ENCODE peak calls at places on chromosomes 5 and 9, in ten cellular contexts. F, Y, O, Z, X, C, G, S, L and A are unnamed samples.

GRCh38 chr9:133932633-133933032 is 59.5 kb downstream of the VAV2 start:
- DNase-seq in F (no peak), Y (no peak), O (no peak), Z (no peak), X (no peak), C (no peak), G (no peak), S (no peak), L (no peak), A (no peak)

GRCh38 chr5:6424700-6425099 is 24.0 kb upstream of the UBE2QL1 start:
- DNase-seq in F (no peak), Y (no peak), O (no peak), Z (no peak), X (no peak), C (no peak), G (no peak), S (no peak), L (no peak), A (no peak)

GRCh38 chr5:170151105-170151831 is 45.6 kb downstream of the FOXI1 start:
- DNase-seq in F (no peak), Y (no peak), O (no peak), Z (peak; percentile 84), X (no peak), C (no peak), G (no peak), S (no peak), L (peak; percentile 98), A (peak; percentile 68)

GRCh38 chr5:150167163-150167798 is 703 bp downstream of the CDX1 start:
- DNase-seq in F (no peak), Y (no peak), O (no peak), Z (no peak), X (no peak), C (no peak), G (no peak), S (no peak), L (no peak), A (no peak)

GRCh38 chr9:134936021-134936761 is 18.5 kb upstream of the FCN1 start:
- DNase-seq in F (no peak), Y (no peak), O (no peak), Z (no peak), X (no peak), C (no peak), G (no peak), S (no peak), L (no peak), A (no peak)

GRCh38 chr9:100595391-100596199 is 17.7 kb downstream of the CAVIN4 start:
- DNase-seq in F (peak; percentile 59), Y (peak; percentile 35), O (peak; percentile 21), Z (peak; percentile 61), X (no peak), C (no peak), G (no peak), S (no peak), L (peak; percentile 64), A (no peak)

GRCh38 chr5:82182662-82183061 is 95.5 kb downstream of the RPS23 start:
- DNase-seq in F (no peak), Y (no peak), O (no peak), Z (no peak), X (no peak), C (no peak), G (no peak), S (no peak), L (no peak), A (no peak)

GRCh38 chr5:134394932-134395331 is 16.7 kb downstream of the CDKN2AIPNL start:
- DNase-seq in F (no peak), Y (no peak), O (no peak), Z (peak; percentile 49), X (no peak), C (no peak), G (no peak), S (no peak), L (no peak), A (peak; percentile 62)

GRCh38 chr5:176373100-176373818 is 8.0 kb downstream of the ARL10 start:
- DNase-seq in F (no peak), Y (no peak), O (no peak), Z (no peak), X (no peak), C (no peak), G (no peak), S (no peak), L (no peak), A (no peak)

GRCh38 chr5:119287547-119288073 is 68.2 kb upstream of the TNFAIP8 start:
- DNase-seq in F (no peak), Y (no peak), O (no peak), Z (no peak), X (no peak), C (no peak), G (no peak), S (no peak), L (no peak), A (no peak)

GRCh38 chr5:57450991-57451876 is 31.4 kb downstream of the ACTBL2 start:
- DNase-seq in F (no peak), Y (peak; percentile 15), O (no peak), Z (no peak), X (no peak), C (no peak), G (no peak), S (no peak), L (no peak), A (no peak)

GRCh38 chr9:114017741-114018715 is 60.1 kb downstream of the AMBP start:
- DNase-seq in F (no peak), Y (no peak), O (no peak), Z (no peak), X (no peak), C (no peak), G (no peak), S (no peak), L (no peak), A (peak; percentile 1)